ENCODE peak calls at places on chromosome 11, in seven cellular contexts. C is sigmoid colon; X is heart left ventricle; P is stomach; J is IMR-90; U is CD8-positive, alpha-beta memory T cell; B is cardiac muscle cell. Y is an unnamed sample. For H3K9me3, the result is how much of the 10 kb centered on the place peaks cover.

GRCh38 chr11:100681064-100681502 is 6.0 kb upstream of the ARHGAP42 start:
- DNase-seq in C (peak), X (peak), P (peak), J (peak), U (peak), B (peak), Y (no peak)

GRCh38 chr11:13333456-13333957 is 55.9 kb downstream of the BMAL1 start:
- DNase-seq in C (no peak), X (no peak), P (peak), J (no peak), U (no peak), B (no peak), Y (no peak)

GRCh38 chr11:116930177-116930576 is 92.8 kb upstream of the APOA1 start:
- DNase-seq in C (no peak), X (peak), P (no peak), J (peak), U (peak), B (peak), Y (no peak)

GRCh38 chr11:58493676-58494075 is 14.2 kb downstream of the OR5B21 start:
- DNase-seq in C (no peak), X (no peak), P (no peak), J (peak), U (no peak), B (no peak), Y (no peak)

GRCh38 chr11:111735262-111736116 is 30.7 kb downstream of the PPP2R1B start:
- DNase-seq in C (peak), X (peak), P (peak), J (peak), U (no peak), B (peak), Y (peak)

GRCh38 chr11:22703040-22703439 is 36.6 kb downstream of the GAS2 start:
- DNase-seq in C (no peak), X (no peak), P (no peak), J (peak), U (no peak), B (peak), Y (peak)

GRCh38 chr11:75474878-75475766 is 42.1 kb upstream of the KLHL35 start:
- DNase-seq in C (no peak), X (peak), P (peak), J (peak), U (peak), B (peak), Y (no peak)

GRCh38 chr11:95092549-95093324 is 3.1 kb downstream of the ENDOD1 start:
- DNase-seq in C (no peak), X (no peak), P (no peak), J (peak), U (peak), B (peak), Y (no peak)

GRCh38 chr11:121473064-121473777 is 20.5 kb upstream of the SORL1-AS1 start:
- DNase-seq in C (no peak), X (no peak), P (no peak), J (peak), U (no peak), B (peak), Y (peak)

GRCh38 chr11:118290923-118291322 is 13.6 kb upstream of the CD3E start:
- DNase-seq in C (no peak), X (peak), P (peak), J (no peak), U (peak), B (peak), Y (no peak)

GRCh38 chr11:45043755-45044475 is 93.2 kb upstream of the TP53I11 start:
- DNase-seq in C (no peak), X (no peak), P (no peak), J (no peak), U (no peak), B (no peak), Y (no peak)

GRCh38 chr11:18171377-18172000 is 1.1 kb upstream of the MRGPRX4 start:
- DNase-seq in C (no peak), X (no peak), P (no peak), J (no peak), U (no peak), B (peak), Y (no peak)

GRCh38 chr11:126361400-126361799 is 5.9 kb downstream of the ST3GAL4 start:
- DNase-seq in C (peak), X (no peak), P (no peak), J (no peak), U (no peak), B (no peak), Y (no peak)

GRCh38 chr11:119892311-119892808 is 163.4 kb upstream of the NECTIN1 start:
- DNase-seq in C (no peak), X (peak), P (no peak), J (no peak), U (no peak), B (no peak), Y (no peak)

GRCh38 chr11:57478971-57479663 is 18.8 kb downstream of the RTN4RL2 start:
- DNase-seq in C (no peak), X (no peak), P (no peak), J (no peak), U (no peak), B (no peak), Y (no peak)
- H3K27ac ChIP-seq in C (no peak), X (no peak), P (no peak), J (no peak), U (no peak), B (no peak), Y (no peak)

GRCh38 chr11:54832676-54833075 is 126.0 kb downstream of the OR4A5 start:
- DNase-seq in C (peak), X (no peak), P (no peak), J (no peak), U (no peak), B (no peak), Y (no peak)
- H3K9me3 ChIP-seq in C (under half), X (under half), P (half or more), J (under half), U (under half), B (under half), Y (under half)

GRCh38 chr11:47864910-47865309 is 16.8 kb upstream of the NUP160 start:
- DNase-seq in C (no peak), X (no peak), P (no peak), J (no peak), U (no peak), B (no peak), Y (no peak)

GRCh38 chr11:47861762-47862161 is 13.6 kb upstream of the NUP160 start:
- DNase-seq in C (no peak), X (no peak), P (no peak), J (peak), U (no peak), B (peak), Y (no peak)

GRCh38 chr11:47863893-47864430 is 15.8 kb upstream of the NUP160 start:
- DNase-seq in C (no peak), X (no peak), P (no peak), J (no peak), U (no peak), B (no peak), Y (no peak)

GRCh38 chr11:47860526-47860925 is 12.4 kb upstream of the NUP160 start:
- DNase-seq in C (no peak), X (no peak), P (no peak), J (no peak), U (no peak), B (no peak), Y (no peak)

GRCh38 chr11:47863189-47863892 is 15.2 kb upstream of the NUP160 start:
- DNase-seq in C (no peak), X (no peak), P (no peak), J (peak), U (peak), B (peak), Y (peak)
- H3K27ac ChIP-seq in C (peak), X (no peak), P (no peak), J (peak), U (no peak), B (no peak), Y (peak)

GRCh38 chr11:96864998-96865397 is 475.2 kb downstream of the JRKL start:
- DNase-seq in C (no peak), X (no peak), P (no peak), J (no peak), U (no peak), B (no peak), Y (no peak)
- H3K9me3 ChIP-seq in C (under half), X (under half), P (under half), J (under half), U (under half), B (under half), Y (under half)

GRCh38 chr11:2700415-2701211 is 819 bp upstream of the KCNQ1OT1 start:
- DNase-seq in C (peak), X (peak), P (peak), J (no peak), U (no peak), B (peak), Y (no peak)

GRCh38 chr11:2697871-2698270 is 1.9 kb downstream of the KCNQ1OT1 start:
- DNase-seq in C (no peak), X (no peak), P (no peak), J (no peak), U (no peak), B (no peak), Y (no peak)

GRCh38 chr11:2698386-2699184 is 1.2 kb downstream of the KCNQ1OT1 start:
- DNase-seq in C (peak), X (no peak), P (no peak), J (no peak), U (no peak), B (no peak), Y (no peak)

GRCh38 chr11:2699531-2700414 is at the start of gene KCNQ1OT1:
- DNase-seq in C (peak), X (peak), P (peak), J (peak), U (peak), B (peak), Y (peak)

DNA sequence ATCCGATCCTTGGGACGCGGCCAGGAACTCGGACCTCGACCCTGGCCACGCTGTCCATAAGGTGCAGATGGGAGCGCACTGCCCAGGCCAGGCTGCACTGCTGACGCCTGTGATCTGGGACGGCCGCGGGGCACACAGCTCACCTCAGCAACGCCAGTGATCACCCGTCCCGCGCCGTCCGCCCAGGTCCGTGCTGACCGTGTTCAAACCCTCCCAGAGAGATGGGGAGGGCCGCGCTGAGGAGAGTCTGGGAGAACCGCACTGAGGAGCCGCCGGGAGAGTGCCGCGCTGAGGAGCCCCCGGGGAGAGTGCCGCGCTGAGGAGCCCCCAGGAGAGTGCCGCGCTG is 636 bp downstream of the KCNQ1OT1 start:
- DNase-seq in C (no peak), X (no peak), P (no peak), J (peak), U (no peak), B (no peak), Y (no peak)
- H3K27ac ChIP-seq in C (peak), X (peak), P (peak), J (peak), U (peak), B (no peak), Y (no peak)

DNA sequence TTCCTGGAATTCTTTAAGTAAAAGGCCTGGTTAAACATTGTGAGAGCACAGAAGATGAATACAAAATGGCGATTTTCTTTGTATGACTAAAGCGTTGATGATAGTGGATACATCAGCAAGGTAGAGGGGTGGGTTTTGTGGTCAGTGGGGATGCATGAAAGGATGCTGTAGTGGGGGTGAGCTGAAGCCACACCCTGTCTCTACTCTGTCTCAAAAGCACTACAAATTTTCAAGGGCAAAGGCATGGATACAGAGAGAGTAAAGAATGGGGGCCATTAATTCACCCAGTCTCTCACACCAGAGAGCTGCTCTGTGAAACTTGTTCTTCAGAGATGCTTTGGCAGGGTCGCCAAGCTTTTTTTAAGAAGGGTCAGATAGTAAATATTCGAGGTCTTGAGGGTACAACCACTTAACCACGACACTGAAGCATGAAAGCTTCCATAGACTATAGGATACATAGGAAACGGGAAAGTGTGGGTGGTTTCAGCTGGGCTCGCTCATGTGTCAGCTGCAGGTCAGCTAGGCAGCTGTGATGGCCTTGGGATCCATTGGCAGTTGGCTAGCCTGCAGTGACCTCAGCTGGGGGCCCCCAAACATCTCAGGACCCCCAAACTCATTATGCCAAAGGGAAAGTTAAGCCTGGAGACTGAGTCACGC is 8.3 kb downstream of the TMEM138 start:
- DNase-seq in C (no peak), X (no peak), P (no peak), J (peak), U (no peak), B (no peak), Y (no peak)
- H3K9me3 ChIP-seq in C (under half), X (under half), P (under half), J (under half), U (under half), B (under half), Y (under half)

DNA sequence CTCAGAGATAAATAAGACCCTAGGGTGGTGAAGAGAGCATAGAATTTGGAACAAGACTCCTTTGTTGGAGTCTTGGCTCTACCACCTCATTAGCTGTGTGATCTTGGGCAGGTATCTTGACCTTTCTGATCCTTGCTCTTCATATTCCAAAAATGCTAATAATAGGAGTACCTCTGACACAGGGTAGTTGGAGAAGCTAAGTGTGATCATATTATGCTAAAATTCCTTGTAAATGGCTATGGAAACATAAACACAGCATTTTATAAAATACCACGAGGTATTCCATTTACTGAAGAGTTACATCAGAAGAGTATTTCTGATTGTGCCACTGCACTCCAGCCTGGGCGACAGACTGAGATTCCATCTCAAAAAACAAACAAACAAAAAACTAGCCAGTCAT is 9.4 kb downstream of the PTPRJ start:
- DNase-seq in C (no peak), X (no peak), P (no peak), J (no peak), U (no peak), B (no peak), Y (no peak)
- H3K27ac ChIP-seq in C (no peak), X (no peak), P (peak), J (no peak), U (no peak), B (peak), Y (no peak)